ENCODE peak calls at places on chromosome 6, in six cellular contexts. S is stimulated activated CD8-positive, alpha-beta memory T cell treated with anti-CD3 and anti-CD28 coated beads, Interleukin-7, amount 100 ng/mL, for 1 hour; R is spleen; J is NCI-H1048; E is NCI-H82; M is occipital lobe. Y is an unnamed sample.

GRCh38 chr6:84653027-84653551 is 111.3 kb downstream of the TBX18 start:
- DNase-seq in S (no peak), R (no peak), J (no peak), E (no peak), M (no peak), Y (no peak)

GRCh38 chr6:112651239-112651638 is 304.1 kb downstream of the RFPL4B start:
- DNase-seq in S (no peak), R (no peak), J (no peak), E (no peak), M (peak; percentile 50), Y (no peak)

GRCh38 chr6:144215402-144215931 is 65.2 kb downstream of the STX11 start:
- DNase-seq in S (no peak), R (peak; percentile 81), J (no peak), E (peak; percentile 53), M (no peak), Y (no peak)

GRCh38 chr6:153301602-153302001 is 170.5 kb upstream of the RGS17 start:
- DNase-seq in S (no peak), R (no peak), J (no peak), E (peak; percentile 28), M (no peak), Y (no peak)

GRCh38 chr6:90676516-90676915 is 89.6 kb upstream of the MAP3K7 start:
- DNase-seq in S (no peak), R (no peak), J (no peak), E (no peak), M (no peak), Y (no peak)

GRCh38 chr6:91645811-91646210 is 1058.9 kb upstream of the MAP3K7 start:
- DNase-seq in S (no peak), R (no peak), J (no peak), E (no peak), M (no peak), Y (no peak)

GRCh38 chr6:150930816-150931215 is 65.3 kb downstream of the MTHFD1L start:
- DNase-seq in S (no peak), R (no peak), J (no peak), E (no peak), M (no peak), Y (no peak)

GRCh38 chr6:153084393-153084792 is 46.7 kb downstream of the RGS17 start:
- DNase-seq in S (no peak), R (no peak), J (no peak), E (no peak), M (no peak), Y (no peak)

Y was measured in posterior vena cava.